ENCODE peak calls at places on chromosomes 6 and 20, in five cellular contexts. Z is K562, D is H1, I is A549, F is HepG2. R is an unnamed sample. For H3K9me3, the result is how much of the 10 kb centered on the place peaks cover.

GRCh38 chr20:3797592-3798404 is 1.7 kb downstream of the CDC25B start:
- DNase-seq in F (peak), D (no peak), I (no peak), Z (peak), R (peak)

GRCh38 chr20:24379116-24379927 is 90.1 kb upstream of the SYNDIG1 start:
- DNase-seq in Z (no peak), F (no peak), I (peak), D (no peak), R (peak)

GRCh38 chr6:170421921-170422320 is 115.4 kb downstream of the FAM120B start:
- DNase-seq in I (no peak), D (no peak), Z (no peak), F (no peak), R (no peak)

GRCh38 chr6:130320908-130321307 is 44.9 kb upstream of the TMEM200A start:
- DNase-seq in D (no peak), I (no peak), F (no peak), Z (no peak), R (peak)

GRCh38 chr20:5480824-5481600 is 164.3 kb upstream of the PROKR2 start:
- DNase-seq in F (no peak), D (no peak), I (no peak), Z (no peak), R (no peak)

GRCh38 chr6:170261643-170262480 is 29.0 kb downstream of the DLL1 start:
- DNase-seq in Z (no peak), F (no peak), D (no peak), I (no peak), R (no peak)

GRCh38 chr6:166262738-166263515 is 45.3 kb downstream of the PRR18 start:
- DNase-seq in F (no peak), D (no peak), I (no peak), Z (no peak), R (no peak)

GRCh38 chr6:14134211-14134910 is 16.8 kb downstream of the CD83 start:
- DNase-seq in D (no peak), Z (no peak), F (no peak), I (no peak), R (no peak)

GRCh38 chr6:7628915-7629314 is 38.9 kb downstream of the SNRNP48 start:
- DNase-seq in F (no peak), Z (no peak), I (no peak), D (no peak), R (no peak)

GRCh38 chr6:14655990-14656640 is 538.5 kb downstream of the CD83 start:
- DNase-seq in D (no peak), Z (no peak), F (no peak), I (no peak), R (no peak)

GRCh38 chr20:23193985-23194384 is 107.9 kb upstream of the CD93 start:
- DNase-seq in F (no peak), I (no peak), D (no peak), Z (peak), R (no peak)

GRCh38 chr6:45724511-45724910 is 291.1 kb downstream of the CLIC5 start:
- DNase-seq in I (no peak), D (no peak), Z (no peak), F (no peak), R (peak)

GRCh38 chr6:9089724-9090123 is 654.4 kb upstream of the SLC35B3 start:
- DNase-seq in Z (no peak), I (no peak), D (no peak), F (no peak), R (no peak)

GRCh38 chr6:140623498-140623897 is 1249.0 kb upstream of the CITED2 start:
- DNase-seq in D (no peak), Z (no peak), F (no peak), I (peak), R (peak)

GRCh38 chr6:156953478-156954146 is 176.4 kb downstream of the ARID1B start:
- DNase-seq in I (peak), Z (peak), D (no peak), F (peak), R (peak)

GRCh38 chr6:11732036-11732545 is 46.5 kb downstream of the ADTRP start:
- DNase-seq in D (no peak), Z (no peak), F (no peak), I (no peak), R (peak)

GRCh38 chr6:160812097-160812496 is 110.1 kb downstream of the PLG start:
- DNase-seq in I (no peak), F (no peak), D (no peak), Z (no peak), R (no peak)

GRCh38 chr6:162260024-162260423 is 467.5 kb downstream of the PRKN start:
- DNase-seq in I (no peak), D (no peak), F (no peak), Z (no peak), R (no peak)

GRCh38 chr20:44018684-44019637 is 104.3 kb downstream of the TOX2 start:
- DNase-seq in I (no peak), Z (no peak), D (no peak), F (no peak), R (no peak)

GRCh38 chr6:18216411-18216810 is 47.9 kb downstream of the DEK start:
- DNase-seq in Z (no peak), I (no peak), D (no peak), F (no peak), R (peak)

GRCh38 chr6:103675807-103676406 is 1183.8 kb downstream of the HACE1 start:
- DNase-seq in F (no peak), Z (no peak), I (no peak), D (no peak), R (no peak)

GRCh38 chr6:43217351-43217750 is 11.9 kb downstream of the DNPH1 start:
- DNase-seq in I (no peak), D (no peak), F (no peak), Z (no peak), R (no peak)

GRCh38 chr6:26555505-26556262 is 17.5 kb downstream of the HMGN4 start:
- DNase-seq in D (no peak), F (no peak), Z (peak), I (peak), R (peak)

GRCh38 chr6:26554669-26555504 is 16.7 kb downstream of the HMGN4 start:
- DNase-seq in F (peak), I (peak), Z (peak), D (no peak), R (peak)

GRCh38 chr6:26553739-26554668 is 15.8 kb downstream of the HMGN4 start:
- DNase-seq in F (peak), I (peak), D (no peak), Z (peak), R (peak)

GRCh38 chr6:26553264-26553738 is 15.1 kb downstream of the HMGN4 start:
- DNase-seq in Z (peak), D (no peak), F (peak), I (peak), R (peak)

GRCh38 chr6:26556263-26557070 is 18.3 kb downstream of the HMGN4 start:
- DNase-seq in F (peak), Z (peak), D (no peak), I (peak), R (peak)
- TF ChIP-seq MAFK in F (peak), Z (no peak), D (peak), I (no peak), R (no peak)

DNA sequence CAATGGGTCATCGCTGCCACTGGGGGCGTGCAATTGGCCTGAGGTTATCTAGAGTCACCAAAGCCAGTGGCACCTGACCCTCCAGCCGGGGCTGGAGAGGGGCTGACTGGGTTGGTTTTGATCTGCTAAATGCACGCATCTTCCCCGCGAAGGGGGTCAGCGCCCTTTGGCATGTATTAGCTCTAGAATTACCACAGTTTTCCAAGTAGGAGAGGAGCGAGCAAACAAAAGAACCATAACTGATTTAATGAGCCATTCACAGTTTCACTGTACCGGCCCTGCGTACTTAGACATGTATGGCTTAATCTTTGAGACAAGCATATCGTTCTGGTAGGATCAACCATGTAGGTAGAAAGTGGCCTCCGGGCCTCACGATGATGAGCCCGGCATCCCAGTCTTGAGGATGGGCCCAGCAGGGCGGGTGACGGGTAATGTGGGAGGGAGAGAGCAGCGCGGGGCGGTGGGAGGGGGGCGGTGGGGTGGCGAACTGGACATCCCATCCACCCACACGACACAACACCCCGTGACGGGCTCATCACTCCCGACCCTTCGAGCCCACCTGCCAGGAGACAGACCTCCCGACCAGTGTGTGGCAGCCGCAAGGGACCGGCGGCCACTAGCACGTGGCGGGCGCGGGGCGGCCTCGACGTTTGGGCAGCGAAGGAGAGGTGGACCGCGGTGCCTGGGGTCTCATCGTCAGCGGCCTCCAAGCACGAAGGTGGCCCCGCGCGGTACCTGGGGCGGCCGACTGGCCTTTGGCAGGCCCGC is 1957.5 kb upstream of the DEFB115 start:
- DNase-seq in Z (no peak), I (no peak), D (no peak), F (no peak), R (no peak)
- H3K9me3 ChIP-seq in Z (under half), I (under half), D (half or more), F (half or more), R (under half)

GRCh38 chr6:114747995-114748625 is 405.3 kb upstream of the HS3ST5 start:
- DNase-seq in Z (peak), I (peak), F (peak), D (no peak), R (peak)
- TF ChIP-seq MAFK in Z (no peak), I (no peak), F (no peak), D (no peak), R (no peak)

GRCh38 chr6:167663784-167664432 is 162.8 kb upstream of the AFDN start:
- DNase-seq in I (no peak), Z (no peak), D (no peak), F (no peak), R (no peak)
- H3K9me3 ChIP-seq in I (under half), Z (under half), D (under half), F (under half), R (half or more)

DNA sequence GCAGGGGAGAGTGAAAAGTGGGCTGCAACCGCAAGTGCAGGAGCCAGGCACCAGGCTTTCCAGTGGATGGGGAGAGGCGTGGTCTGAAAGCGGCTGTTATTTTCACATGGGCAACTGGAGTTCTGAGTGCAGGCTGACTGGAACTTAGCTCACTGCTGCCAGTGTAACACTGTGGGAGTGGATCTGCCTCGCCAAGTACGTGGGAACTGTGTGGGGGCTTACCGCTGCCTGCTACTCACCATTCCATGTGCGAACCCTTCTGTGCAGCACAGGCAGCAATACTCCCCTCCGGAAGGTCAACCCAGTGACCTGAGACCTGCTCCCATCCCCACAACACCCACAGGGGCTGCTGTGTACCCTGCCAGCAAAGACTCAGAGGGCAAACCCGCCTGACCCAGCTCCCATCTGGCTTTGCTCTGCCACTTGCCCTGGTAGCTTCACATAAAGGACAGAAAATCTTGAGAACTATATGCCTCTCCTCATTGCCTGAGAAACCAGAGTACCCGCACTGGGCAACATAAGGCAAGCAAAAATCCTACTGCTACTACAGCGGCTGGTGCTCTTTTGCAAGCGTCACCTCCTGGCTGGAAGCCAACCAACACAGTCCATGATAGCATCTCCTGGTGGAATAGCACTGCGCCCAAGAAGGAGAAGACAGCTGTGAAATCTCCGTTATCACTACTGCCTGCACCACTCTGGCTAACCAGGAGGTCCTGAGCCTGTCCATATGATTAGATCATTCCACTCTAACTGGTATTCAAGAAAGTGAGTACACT is 54.4 kb upstream of the SIRPG start:
- DNase-seq in D (no peak), F (no peak), Z (peak), I (no peak), R (no peak)
- TF ChIP-seq MAFK in D (no peak), F (no peak), Z (no peak), I (no peak), R (no peak)

GRCh38 chr6:169158750-169159149 is 94.9 kb downstream of the THBS2 start:
- DNase-seq in I (no peak), Z (no peak), D (no peak), F (no peak), R (peak)
- H3K9me3 ChIP-seq in I (under half), Z (under half), D (under half), F (under half), R (under half)

DNA sequence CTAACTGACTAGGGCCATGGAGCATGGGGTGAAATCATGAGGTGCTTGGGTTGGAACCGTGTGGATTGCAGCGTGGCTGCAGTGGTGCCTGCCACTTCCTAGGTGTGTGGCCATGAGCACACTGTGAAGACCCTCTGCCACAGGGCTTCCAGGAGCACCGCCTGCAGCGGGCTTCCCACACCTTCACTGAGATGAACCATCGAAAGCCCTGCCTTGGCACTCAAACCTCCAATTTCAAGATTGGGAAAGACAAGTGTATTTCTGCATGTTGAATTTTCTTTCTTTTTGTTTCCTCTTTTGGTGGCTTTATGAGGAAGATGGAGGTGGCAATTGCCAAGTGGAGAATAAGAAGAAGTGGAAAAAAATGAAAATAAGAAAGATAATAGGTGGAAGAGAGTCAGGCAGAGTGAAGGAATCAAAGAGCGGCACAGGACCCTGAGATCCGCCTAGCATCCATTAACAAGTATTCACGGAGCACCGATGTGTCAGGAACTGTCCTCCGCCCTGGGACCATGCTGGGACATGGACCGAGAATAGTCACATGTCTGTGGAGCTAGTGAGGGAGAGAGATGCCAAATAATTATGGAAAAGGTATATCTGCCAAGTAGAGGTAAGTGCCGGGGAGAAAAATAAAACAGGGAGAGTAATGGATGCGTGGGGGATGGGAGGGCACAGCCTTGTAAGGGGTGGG is 159.9 kb downstream of the BCAS1 start:
- DNase-seq in D (no peak), I (no peak), F (no peak), Z (no peak), R (no peak)
- TF ChIP-seq MAFK in D (no peak), I (no peak), F (no peak), Z (no peak), R (no peak)

GRCh38 chr6:168826078-168826390 is 385.1 kb downstream of the SMOC2 start:
- DNase-seq in D (no peak), Z (no peak), F (no peak), I (no peak), R (no peak)
- H3K9me3 ChIP-seq in D (under half), Z (under half), F (under half), I (under half), R (under half)

DNA sequence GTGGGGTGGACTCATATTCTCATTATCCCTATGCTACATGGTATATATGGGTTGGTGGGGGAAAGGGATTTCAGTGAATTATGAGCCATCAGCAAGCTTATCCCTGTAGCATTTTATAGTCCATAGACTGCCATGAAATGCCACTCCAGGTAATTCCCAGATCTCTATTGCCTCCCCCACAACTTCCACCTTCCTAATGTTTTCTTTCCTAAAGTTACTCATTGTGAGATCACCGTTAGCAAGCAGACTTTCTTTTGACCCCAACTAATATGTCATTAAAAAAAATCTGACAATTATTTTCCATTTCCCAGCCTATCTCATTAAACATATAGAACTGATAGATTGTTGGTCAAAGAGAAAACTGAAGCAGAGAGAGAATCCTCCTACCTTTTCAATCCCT is 40.7 kb upstream of the TBX18 start:
- DNase-seq in Z (no peak), D (no peak), I (no peak), F (no peak), R (no peak)
- TF ChIP-seq MAFK in Z (no peak), D (no peak), I (no peak), F (no peak), R (no peak)

R was measured in IMR-90.